ENCODE peak calls at places on chromosomes 1 and 21, in four cellular contexts. Z, E, M and S are unnamed samples.

GRCh38 chr21:42216726-42217572 is 2.0 kb upstream of the ABCG1 start:
- DNase-seq in M (peak), E (no peak), Z (no peak), S (no peak)

GRCh38 chr1:185400057-185400456 is 83.0 kb upstream of the IVNS1ABP start:
- DNase-seq in E (no peak), Z (peak), M (no peak), S (no peak)

GRCh38 chr21:41166947-41167346 is 1.0 kb upstream of the BACE2 start:
- DNase-seq in Z (no peak), M (peak), E (no peak), S (no peak)

GRCh38 chr21:46154155-46154954 is 1.0 kb downstream of the FTCD start:
- DNase-seq in M (peak), Z (no peak), E (no peak), S (no peak)

GRCh38 chr1:159891275-159892157 is 8.4 kb downstream of the CFAP45 start:
- DNase-seq in E (no peak), Z (peak), M (peak), S (peak)

GRCh38 chr1:1778827-1779675 is 781 bp upstream of the NADK start:
- DNase-seq in Z (no peak), E (peak), M (peak), S (peak)

GRCh38 chr1:84253891-84254290 is 47.6 kb upstream of the SAMD13 start:
- DNase-seq in Z (peak), E (no peak), M (no peak), S (no peak)

GRCh38 chr1:21244986-21245687 is 45.1 kb downstream of the ECE1 start:
- DNase-seq in E (peak), M (no peak), Z (no peak), S (peak)

GRCh38 chr1:3011631-3012510 is 9.4 kb upstream of the ACTRT2 start:
- DNase-seq in M (no peak), Z (no peak), E (no peak), S (no peak)

GRCh38 chr21:35578350-35578782 is 482.0 kb downstream of the SETD4 start:
- DNase-seq in M (no peak), Z (peak), E (no peak), S (no peak)

DNA sequence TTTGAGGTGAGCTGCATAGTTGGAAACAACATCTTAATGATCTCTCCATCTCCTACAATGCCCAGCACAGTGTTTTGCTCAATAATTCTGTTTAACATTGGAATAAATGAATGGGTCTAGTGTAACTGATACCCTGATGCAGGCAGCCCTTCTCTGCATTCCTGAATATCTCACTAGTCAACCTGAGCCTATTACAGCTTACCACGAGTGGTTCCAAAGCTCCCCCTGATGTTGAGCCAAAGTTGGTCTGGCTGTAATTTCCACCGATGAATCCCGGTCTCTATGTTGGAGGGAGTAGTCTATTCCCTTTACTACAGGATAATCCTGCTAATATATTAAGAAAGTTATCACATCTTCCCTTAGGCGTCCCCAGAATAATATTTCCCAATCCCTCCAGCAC is 63.8 kb downstream of the ZBTB18 start:
- DNase-seq in Z (no peak), E (no peak), M (no peak), S (no peak)
- TF ChIP-seq CTCF in Z (no peak), E (no peak), M (no peak), S (no peak)

GRCh38 chr1:8718878-8719361 is 98.5 kb downstream of the RERE start:
- DNase-seq in M (no peak), Z (no peak), E (no peak), S (no peak)
- TF ChIP-seq CTCF in M (no peak), Z (peak), E (peak), S (no peak)

GRCh38 chr21:26032263-26032662 is 138.3 kb downstream of the APP start:
- DNase-seq in M (no peak), E (no peak), Z (no peak), S (no peak)
- TF ChIP-seq CTCF in M (no peak), E (no peak), Z (no peak), S (no peak)

GRCh38 chr1:99177465-99177864 is 86.8 kb upstream of the PLPPR4 start:
- DNase-seq in Z (no peak), E (no peak), M (no peak), S (no peak)
- TF ChIP-seq CTCF in Z (no peak), E (peak), M (no peak), S (no peak)